ENCODE peak calls at places on chromosomes 6 and 20, in ten cellular contexts. U is lower leg skin, G is choroid plexus epithelial cell, N is HFFc6, P is AG09309, W is endothelial cell, I is nephron progenitor cell, J is fibroblast of mammary gland, E is brain microvascular endothelial cell, M is tibial artery. Z is an unnamed sample.

GRCh38 chr6:170003027-170003426 is 251.6 kb downstream of the ERMARD start:
- DNase-seq in G (no peak), E (no peak), J (no peak), W (no peak), P (no peak), I (no peak), U (no peak), N (no peak), M (no peak), Z (no peak)

GRCh38 chr20:64010711-64011237 is 25.2 kb upstream of the C20orf204 start:
- DNase-seq in P (peak), N (no peak), G (no peak), J (peak), I (no peak), W (no peak), E (no peak), M (no peak), U (no peak), Z (no peak)

GRCh38 chr20:58086763-58087566 is 141.5 kb downstream of the ANKRD60 start:
- DNase-seq in N (peak), W (peak), E (peak), J (peak), M (no peak), U (no peak), G (peak), I (peak), P (peak), Z (peak)

GRCh38 chr6:140490086-140490485 is 1115.6 kb upstream of the CITED2 start:
- DNase-seq in N (peak), J (peak), I (no peak), P (no peak), E (no peak), U (no peak), W (no peak), G (peak), M (no peak), Z (no peak)

GRCh38 chr6:132261354-132261753 is 139.9 kb downstream of the MOXD1 start:
- DNase-seq in E (no peak), I (no peak), N (no peak), U (no peak), P (no peak), M (no peak), W (no peak), G (no peak), J (peak), Z (no peak)

GRCh38 chr20:20440473-20440872 is 72.6 kb downstream of the INSM1 start:
- DNase-seq in M (no peak), J (no peak), U (no peak), E (no peak), N (no peak), W (no peak), P (no peak), I (no peak), G (no peak), Z (no peak)

GRCh38 chr6:79813143-79813542 is 134.2 kb downstream of the ELOVL4 start:
- DNase-seq in U (no peak), M (no peak), N (no peak), W (no peak), G (no peak), P (no peak), E (no peak), J (no peak), I (no peak), Z (no peak)

GRCh38 chr6:14046476-14047068 is 71.0 kb upstream of the CD83 start:
- DNase-seq in E (peak), W (peak), J (peak), M (no peak), P (no peak), I (peak), N (peak), G (peak), U (peak), Z (peak)

GRCh38 chr6:134910596-134910935 is 39.3 kb downstream of the ALDH8A1 start:
- DNase-seq in N (no peak), W (no peak), J (no peak), U (no peak), G (no peak), I (no peak), P (no peak), E (no peak), M (no peak), Z (no peak)

GRCh38 chr20:32333988-32334885 is 23.9 kb upstream of the ASXL1 start:
- DNase-seq in W (no peak), J (peak), U (peak), E (no peak), M (peak), P (no peak), N (no peak), I (no peak), G (peak), Z (no peak)

GRCh38 chr20:8812818-8813217 is 256.1 kb upstream of the PLCB4 start:
- DNase-seq in U (no peak), G (no peak), M (peak), N (no peak), P (no peak), W (peak), J (no peak), E (no peak), I (no peak), Z (no peak)

GRCh38 chr6:168293641-168294530 is 25.7 kb downstream of the DACT2 start:
- DNase-seq in J (no peak), W (no peak), P (no peak), N (no peak), M (no peak), I (no peak), G (no peak), U (no peak), E (no peak), Z (no peak)

GRCh38 chr6:106145741-106146227 is 59.6 kb downstream of the PRDM1 start:
- DNase-seq in N (no peak), U (no peak), G (peak), E (peak), W (no peak), I (no peak), J (peak), P (no peak), M (no peak), Z (no peak)

GRCh38 chr6:15044146-15044882 is 201.6 kb upstream of the JARID2 start:
- DNase-seq in J (no peak), G (no peak), E (no peak), U (no peak), M (no peak), N (no peak), P (no peak), I (no peak), W (no peak), Z (no peak)

GRCh38 chr20:4119854-4120209 is 104.5 kb upstream of the RNF24 start:
- DNase-seq in I (no peak), P (no peak), U (no peak), W (no peak), G (peak), J (peak), M (no peak), E (no peak), N (no peak), Z (no peak)

GRCh38 chr6:170404697-170405096 is 98.1 kb downstream of the FAM120B start:
- DNase-seq in E (no peak), P (no peak), I (no peak), M (no peak), G (no peak), W (no peak), N (no peak), J (no peak), U (no peak), Z (no peak)

GRCh38 chr20:63257629-63258028 is 3.4 kb upstream of the NKAIN4 start:
- DNase-seq in M (no peak), J (no peak), N (no peak), U (no peak), G (no peak), W (no peak), E (no peak), P (no peak), I (no peak), Z (no peak)

GRCh38 chr20:3218307-3218988 is 9.2 kb downstream of the ITPA start:
- DNase-seq in I (peak), G (peak), W (peak), J (peak), U (no peak), E (no peak), P (no peak), M (no peak), N (no peak), Z (peak)

GRCh38 chr6:108837236-108837971 is 10.8 kb upstream of the ARMC2 start:
- DNase-seq in U (no peak), P (no peak), G (peak), W (no peak), J (no peak), I (no peak), N (no peak), M (no peak), E (no peak), Z (no peak)

GRCh38 chr6:30599625-30600324 is 17.3 kb downstream of the PPP1R10 start:
- DNase-seq in G (no peak), P (no peak), U (no peak), N (no peak), I (no peak), E (no peak), M (no peak), J (no peak), W (peak), Z (no peak)

GRCh38 chr6:122459240-122459639 is 12.4 kb downstream of the SERINC1 start:
- DNase-seq in J (no peak), M (no peak), W (no peak), P (no peak), E (no peak), N (no peak), I (no peak), G (peak), U (no peak), Z (no peak)

GRCh38 chr20:61252601-61253263 is 671 bp downstream of the CDH4 start:
- DNase-seq in M (no peak), J (no peak), U (no peak), G (peak), E (no peak), I (peak), P (no peak), N (no peak), W (peak), Z (peak)

GRCh38 chr20:48210111-48211029 is 425.1 kb upstream of the SULF2 start:
- DNase-seq in I (no peak), U (no peak), G (no peak), N (no peak), E (no peak), M (no peak), W (no peak), J (no peak), P (no peak), Z (no peak)

GRCh38 chr6:89997456-89998445 is 103.5 kb downstream of the GJA10 start:
- DNase-seq in U (no peak), P (peak), G (peak), M (no peak), E (no peak), I (no peak), J (peak), N (no peak), W (no peak), Z (no peak)

GRCh38 chr20:8389381-8390368 is 257.6 kb downstream of the PLCB1 start:
- DNase-seq in M (no peak), U (no peak), J (peak), N (peak), E (no peak), W (no peak), P (no peak), G (peak), I (no peak), Z (no peak)

GRCh38 chr6:159935065-159935464 is 33.8 kb upstream of the IGF2R start:
- DNase-seq in P (no peak), N (peak), G (peak), W (no peak), U (no peak), I (no peak), J (peak), E (peak), M (no peak), Z (no peak)

GRCh38 chr6:33272358-33273128 is 668 bp downstream of the RPS18 start:
- DNase-seq in E (no peak), W (no peak), G (no peak), M (no peak), I (no peak), P (no peak), J (peak), U (no peak), N (no peak), Z (no peak)

GRCh38 chr20:50690979-50691584 is at the start of gene RIPOR3:
- DNase-seq in U (peak), N (peak), W (peak), P (no peak), G (peak), M (peak), I (peak), J (peak), E (no peak), Z (peak)

GRCh38 chr20:50472693-50473610 is 37.2 kb upstream of the PTPN1 start:
- DNase-seq in E (no peak), W (no peak), I (no peak), M (peak), N (no peak), P (no peak), G (no peak), J (no peak), U (no peak), Z (no peak)

GRCh38 chr6:42404494-42404893 is 47.2 kb downstream of the TRERF1 start:
- DNase-seq in I (no peak), P (no peak), W (no peak), N (peak), J (peak), M (no peak), U (peak), E (peak), G (peak), Z (no peak)

GRCh38 chr6:26175428-26176181 is 88.4 kb downstream of the HFE start:
- DNase-seq in N (peak), I (peak), U (no peak), E (peak), P (no peak), J (peak), G (peak), W (peak), M (no peak), Z (peak)

GRCh38 chr20:35120012-35120701 is 27.0 kb downstream of the EDEM2 start:
- DNase-seq in P (peak), J (peak), U (no peak), G (peak), M (peak), N (peak), I (no peak), W (no peak), E (peak), Z (no peak)

GRCh38 chr6:21000391-21000801 is 466.1 kb downstream of the CDKAL1 start:
- DNase-seq in E (no peak), U (no peak), G (peak), W (no peak), I (no peak), M (no peak), J (no peak), P (no peak), N (no peak), Z (no peak)

GRCh38 chr6:17042422-17043147 is 59.3 kb upstream of the STMND1 start:
- DNase-seq in P (no peak), W (peak), G (peak), U (no peak), I (peak), E (peak), N (peak), J (peak), M (no peak), Z (no peak)
- TF ChIP-seq CTCF in P (peak), W (no peak), G (peak), U (no peak), I (no peak), E (peak), N (peak), J (peak), M (peak), Z (peak)

GRCh38 chr20:44475694-44476560 is at the start of gene TTPAL:
- DNase-seq in U (peak), I (peak), N (peak), P (no peak), W (peak), J (peak), G (peak), M (peak), E (peak), Z (peak)
- TF ChIP-seq CTCF in U (no peak), I (no peak), N (peak), P (peak), W (no peak), J (peak), G (peak), M (peak), E (peak), Z (no peak)

DNA sequence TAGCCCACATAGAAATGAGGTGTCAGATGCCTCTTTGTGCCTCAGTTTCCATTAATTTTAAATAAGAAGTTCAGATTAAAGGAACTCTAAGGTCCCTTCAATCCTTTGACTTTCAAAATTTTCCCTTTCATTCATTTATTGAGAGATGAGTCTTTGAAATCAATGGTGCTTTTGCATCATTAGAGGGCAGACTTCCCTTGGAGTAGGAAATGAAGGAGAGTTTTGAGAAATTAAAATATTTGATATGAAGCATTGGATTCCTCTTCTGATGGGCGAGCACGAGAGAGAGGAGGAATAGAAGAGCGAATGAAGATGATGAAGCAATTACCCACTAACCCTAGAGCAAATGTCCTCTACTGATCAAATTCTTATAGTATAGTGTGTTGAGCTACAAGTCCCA is 105.7 kb downstream of the EDN1 start:
- DNase-seq in W (no peak), E (no peak), P (no peak), J (no peak), I (no peak), N (no peak), G (peak), M (no peak), U (no peak), Z (no peak)
- TF ChIP-seq CTCF in W (no peak), E (peak), P (peak), J (peak), I (no peak), N (peak), G (peak), M (no peak), U (no peak), Z (no peak)

GRCh38 chr6:624979-625378 is 31.9 kb downstream of the HUS1B start:
- DNase-seq in G (peak), I (peak), J (peak), E (peak), W (no peak), M (no peak), U (no peak), P (no peak), N (peak), Z (no peak)
- TF ChIP-seq CTCF in G (peak), I (no peak), J (no peak), E (peak), W (no peak), M (no peak), U (no peak), P (peak), N (peak), Z (no peak)